ENCODE peak calls at places on chromosomes 4 and X, in five cellular contexts. One of them, this sample, is unnamed.

GRCh38 chrX:39787999-39788398 is 309.8 kb downstream of the BCOR start:
- DNase-seq in mesenchymal stem cell: no peak
- DNase-seq in IMR-90: no peak
- DNase-seq in H1: no peak
- DNase-seq in trophoblast cell: no peak
- DNase-seq in this sample: no peak

GRCh38 chr4:112546476-112546875 is 30.5 kb upstream of the NEUROG2 start:
- DNase-seq in H1: no peak
- DNase-seq in trophoblast cell: no peak
- DNase-seq in IMR-90: no peak
- DNase-seq in mesenchymal stem cell: no peak
- DNase-seq in this sample: no peak

GRCh38 chr4:56655627-56656345 is 25.3 kb downstream of the HOPX start:
- DNase-seq in trophoblast cell: no peak
- DNase-seq in mesenchymal stem cell: no peak
- DNase-seq in H1: peak; percentile 62
- DNase-seq in IMR-90: no peak
- DNase-seq in this sample: no peak

GRCh38 chr4:132646186-132646585 is 502.9 kb upstream of the PCDH10 start:
- DNase-seq in trophoblast cell: no peak
- DNase-seq in H1: no peak
- DNase-seq in IMR-90: no peak
- DNase-seq in mesenchymal stem cell: no peak
- DNase-seq in this sample: no peak

GRCh38 chrX:11787564-11787963 is 29.5 kb downstream of the MSL3 start:
- DNase-seq in mesenchymal stem cell: peak; percentile 26
- DNase-seq in trophoblast cell: peak; percentile 1
- DNase-seq in H1: peak; percentile 80
- DNase-seq in IMR-90: peak; percentile 33
- DNase-seq in this sample: peak; percentile 92

GRCh38 chrX:128754130-128754529 is 701.9 kb upstream of the ACTRT1 start:
- DNase-seq in trophoblast cell: no peak
- DNase-seq in mesenchymal stem cell: no peak
- DNase-seq in IMR-90: no peak
- DNase-seq in H1: no peak
- DNase-seq in this sample: no peak

GRCh38 chrX:38347136-38347535 is 5.3 kb upstream of the OTC start:
- DNase-seq in IMR-90: peak; percentile 52
- DNase-seq in trophoblast cell: peak; percentile 1
- DNase-seq in mesenchymal stem cell: peak; percentile 73
- DNase-seq in H1: no peak
- DNase-seq in this sample: no peak

GRCh38 chr4:102829803-102830202 is 2.5 kb upstream of the UBE2D3 start:
- DNase-seq in H1: no peak
- DNase-seq in mesenchymal stem cell: no peak
- DNase-seq in trophoblast cell: no peak
- DNase-seq in IMR-90: no peak
- DNase-seq in this sample: no peak

GRCh38 chr4:54897590-54897989 is 227.8 kb downstream of the KDR start:
- DNase-seq in IMR-90: peak; percentile 74
- DNase-seq in H1: no peak
- DNase-seq in trophoblast cell: no peak
- DNase-seq in mesenchymal stem cell: no peak
- DNase-seq in this sample: no peak

GRCh38 chr4:88005086-88005485 is 2.3 kb upstream of the PKD2 start:
- DNase-seq in H1: no peak
- DNase-seq in mesenchymal stem cell: no peak
- DNase-seq in trophoblast cell: peak; percentile 43
- DNase-seq in IMR-90: peak; percentile 31
- DNase-seq in this sample: no peak

GRCh38 chr4:6121941-6122340 is 78.4 kb downstream of the JAKMIP1 start:
- DNase-seq in trophoblast cell: no peak
- DNase-seq in H1: no peak
- DNase-seq in IMR-90: no peak
- DNase-seq in mesenchymal stem cell: no peak
- DNase-seq in this sample: no peak

GRCh38 chrX:153765138-153766079 is 1.4 kb downstream of the PLXNB3 start:
- DNase-seq in H1: no peak
- DNase-seq in IMR-90: peak; percentile 5
- DNase-seq in trophoblast cell: no peak
- DNase-seq in mesenchymal stem cell: peak; percentile 28
- DNase-seq in this sample: peak; percentile 24

GRCh38 chrX:124940536-124940935 is 379.1 kb upstream of the TEX13C start:
- DNase-seq in H1: no peak
- DNase-seq in trophoblast cell: no peak
- DNase-seq in mesenchymal stem cell: no peak
- DNase-seq in IMR-90: no peak
- DNase-seq in this sample: no peak

GRCh38 chr4:156774422-156774821 is 197.2 kb downstream of the PDGFC start:
- DNase-seq in IMR-90: peak; percentile 96
- DNase-seq in H1: no peak
- DNase-seq in mesenchymal stem cell: peak; percentile 94
- DNase-seq in trophoblast cell: peak; percentile 2
- DNase-seq in this sample: no peak

GRCh38 chr4:180832086-180832485 is 1411.1 kb upstream of the TENM3 start:
- DNase-seq in mesenchymal stem cell: peak; percentile 28
- DNase-seq in H1: no peak
- DNase-seq in IMR-90: no peak
- DNase-seq in trophoblast cell: no peak
- DNase-seq in this sample: no peak

GRCh38 chr4:101348367-101348827 is 1.1 kb upstream of the PPP3CA start:
- DNase-seq in trophoblast cell: peak; percentile 12
- DNase-seq in H1: peak; percentile 73
- DNase-seq in IMR-90: peak; percentile 17
- DNase-seq in mesenchymal stem cell: no peak
- DNase-seq in this sample: no peak

GRCh38 chr4:119315036-119315435 is 6.9 kb downstream of the FABP2 start:
- DNase-seq in trophoblast cell: no peak
- DNase-seq in H1: no peak
- DNase-seq in mesenchymal stem cell: no peak
- DNase-seq in IMR-90: peak; percentile 12
- DNase-seq in this sample: no peak

GRCh38 chr4:167020410-167020809 is 213.9 kb downstream of the SPOCK3 start:
- DNase-seq in IMR-90: no peak
- DNase-seq in H1: no peak
- DNase-seq in trophoblast cell: no peak
- DNase-seq in mesenchymal stem cell: peak; percentile 18
- DNase-seq in this sample: peak; percentile 46

GRCh38 chr4:66331761-66332160 is 661.5 kb upstream of the EPHA5 start:
- DNase-seq in IMR-90: no peak
- DNase-seq in H1: no peak
- DNase-seq in mesenchymal stem cell: no peak
- DNase-seq in trophoblast cell: no peak
- DNase-seq in this sample: no peak

GRCh38 chr4:30181918-30182317 is 538.3 kb upstream of the PCDH7 start:
- DNase-seq in H1: no peak
- DNase-seq in trophoblast cell: no peak
- DNase-seq in IMR-90: no peak
- DNase-seq in mesenchymal stem cell: no peak
- DNase-seq in this sample: no peak

GRCh38 chr4:8912089-8912455 is 40.4 kb upstream of the HMX1 start:
- DNase-seq in trophoblast cell: no peak
- DNase-seq in mesenchymal stem cell: no peak
- DNase-seq in IMR-90: no peak
- DNase-seq in H1: peak; percentile 39
- DNase-seq in this sample: no peak

GRCh38 chr4:77699731-77700210 is 94.2 kb downstream of the CXCL13 start:
- DNase-seq in mesenchymal stem cell: peak; percentile 94
- DNase-seq in H1: no peak
- DNase-seq in IMR-90: peak; percentile 93
- DNase-seq in trophoblast cell: peak; percentile 46
- DNase-seq in this sample: peak; percentile 62

GRCh38 chr4:183469936-183470335 is 25.5 kb downstream of the CDKN2AIP start:
- DNase-seq in H1: no peak
- DNase-seq in mesenchymal stem cell: peak; percentile 10
- DNase-seq in IMR-90: peak; percentile 61
- DNase-seq in trophoblast cell: no peak
- DNase-seq in this sample: no peak

GRCh38 chr4:11130195-11130975 is 298.3 kb downstream of the HS3ST1 start:
- DNase-seq in H1: no peak
- DNase-seq in IMR-90: peak; percentile 8
- DNase-seq in trophoblast cell: peak; percentile 80
- DNase-seq in mesenchymal stem cell: peak; percentile 51
- DNase-seq in this sample: no peak

GRCh38 chr4:114326358-114326757 is 272.2 kb upstream of the UGT8 start:
- DNase-seq in IMR-90: no peak
- DNase-seq in H1: no peak
- DNase-seq in trophoblast cell: no peak
- DNase-seq in mesenchymal stem cell: no peak
- DNase-seq in this sample: no peak

GRCh38 chr4:16056681-16057400 is 27.0 kb downstream of the PROM1 start:
- DNase-seq in mesenchymal stem cell: peak; percentile 17
- DNase-seq in trophoblast cell: no peak
- DNase-seq in H1: no peak
- DNase-seq in IMR-90: no peak
- DNase-seq in this sample: no peak

GRCh38 chr4:4437798-4438470 is 51.0 kb downstream of the NSG1 start:
- DNase-seq in IMR-90: no peak
- DNase-seq in trophoblast cell: no peak
- DNase-seq in mesenchymal stem cell: no peak
- DNase-seq in H1: no peak
- DNase-seq in this sample: no peak

GRCh38 chr4:130359537-130359936 is 1263.6 kb downstream of the C4orf33 start:
- DNase-seq in H1: no peak
- DNase-seq in trophoblast cell: no peak
- DNase-seq in mesenchymal stem cell: peak; percentile 21
- DNase-seq in IMR-90: peak; percentile 35
- DNase-seq in this sample: no peak

DNA sequence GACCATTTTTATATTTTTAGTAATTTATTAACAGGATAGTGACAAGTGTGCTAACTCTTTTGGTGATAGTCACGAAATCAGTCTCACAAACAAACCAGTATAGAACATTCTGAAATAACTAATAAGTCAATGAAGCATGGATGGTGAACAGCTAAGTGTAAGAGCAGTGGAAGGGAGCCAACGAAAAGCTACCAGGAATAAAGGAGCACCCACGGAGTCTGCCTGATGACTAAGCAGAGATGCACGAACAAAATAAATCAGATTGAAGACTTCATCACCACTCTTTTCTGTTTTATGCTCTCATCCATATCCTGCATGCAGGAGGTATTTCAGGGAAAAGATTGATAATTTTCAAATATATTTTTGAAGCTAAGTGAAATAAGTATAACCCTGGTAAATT is 891.1 kb upstream of the HS3ST1 start:
- DNase-seq in trophoblast cell: no peak
- DNase-seq in mesenchymal stem cell: no peak
- DNase-seq in IMR-90: no peak
- DNase-seq in H1: no peak
- DNase-seq in this sample: no peak
- H3K4me1 ChIP-seq in trophoblast cell: no peaks in the 10 kb centered on the region
- H3K4me1 ChIP-seq in mesenchymal stem cell: no peaks in the 10 kb centered on the region
- H3K4me1 ChIP-seq in IMR-90: no peaks in the 10 kb centered on the region
- H3K4me1 ChIP-seq in H1: no peaks in the 10 kb centered on the region
- H3K4me1 ChIP-seq in this sample: no peaks in the 10 kb centered on the region

GRCh38 chr4:146245899-146246298 is 31.6 kb downstream of the REELD1 start:
- DNase-seq in trophoblast cell: no peak
- DNase-seq in mesenchymal stem cell: no peak
- DNase-seq in IMR-90: no peak
- DNase-seq in H1: no peak
- DNase-seq in this sample: no peak
- H3K18ac ChIP-seq in trophoblast cell: no peak overlapping the region
- H3K18ac ChIP-seq in mesenchymal stem cell: no peak overlapping the region
- H3K18ac ChIP-seq in IMR-90: no peak overlapping the region
- H3K18ac ChIP-seq in H1: no peak overlapping the region
- H3K18ac ChIP-seq in this sample: no peak overlapping the region

GRCh38 chr4:722851-723360 is 17.3 kb downstream of the PCGF3 start:
- DNase-seq in mesenchymal stem cell: no peak
- DNase-seq in IMR-90: no peak
- DNase-seq in H1: no peak
- DNase-seq in trophoblast cell: no peak
- DNase-seq in this sample: no peak
- H3K79me1 ChIP-seq in mesenchymal stem cell: peaks cover 12% of the 10 kb centered on the region
- H3K79me1 ChIP-seq in IMR-90: peaks cover 61% of the 10 kb centered on the region
- H3K79me1 ChIP-seq in H1: peaks cover 36% of the 10 kb centered on the region
- H3K79me1 ChIP-seq in trophoblast cell: no peaks in the 10 kb centered on the region
- H3K79me1 ChIP-seq in this sample: peaks cover 7% of the 10 kb centered on the region

GRCh38 chr4:73730292-73730691 is 10.1 kb upstream of the CXCL8 start:
- DNase-seq in trophoblast cell: no peak
- DNase-seq in IMR-90: no peak
- DNase-seq in H1: no peak
- DNase-seq in mesenchymal stem cell: peak; percentile 76
- DNase-seq in this sample: no peak
- H3K4me1 ChIP-seq in trophoblast cell: peaks cover 9% of the 10 kb centered on the region
- H3K4me1 ChIP-seq in IMR-90: peaks cover 12% of the 10 kb centered on the region
- H3K4me1 ChIP-seq in H1: no peaks in the 10 kb centered on the region
- H3K4me1 ChIP-seq in mesenchymal stem cell: peaks cover 4% of the 10 kb centered on the region
- H3K4me1 ChIP-seq in this sample: peaks cover 2% of the 10 kb centered on the region

GRCh38 chr4:83011779-83012630 is 1.4 kb upstream of the LIN54 start:
- DNase-seq in trophoblast cell: peak; percentile 62
- DNase-seq in IMR-90: peak; percentile 24
- DNase-seq in H1: peak; percentile 63
- DNase-seq in mesenchymal stem cell: peak; percentile 72
- DNase-seq in this sample: peak; percentile 34
- H3K18ac ChIP-seq in trophoblast cell: peak overlapping the region; percentile 52
- H3K18ac ChIP-seq in IMR-90: no peak overlapping the region
- H3K18ac ChIP-seq in H1: no peak overlapping the region
- H3K18ac ChIP-seq in mesenchymal stem cell: peak overlapping the region; percentile 12
- H3K18ac ChIP-seq in this sample: no peak overlapping the region

DNA sequence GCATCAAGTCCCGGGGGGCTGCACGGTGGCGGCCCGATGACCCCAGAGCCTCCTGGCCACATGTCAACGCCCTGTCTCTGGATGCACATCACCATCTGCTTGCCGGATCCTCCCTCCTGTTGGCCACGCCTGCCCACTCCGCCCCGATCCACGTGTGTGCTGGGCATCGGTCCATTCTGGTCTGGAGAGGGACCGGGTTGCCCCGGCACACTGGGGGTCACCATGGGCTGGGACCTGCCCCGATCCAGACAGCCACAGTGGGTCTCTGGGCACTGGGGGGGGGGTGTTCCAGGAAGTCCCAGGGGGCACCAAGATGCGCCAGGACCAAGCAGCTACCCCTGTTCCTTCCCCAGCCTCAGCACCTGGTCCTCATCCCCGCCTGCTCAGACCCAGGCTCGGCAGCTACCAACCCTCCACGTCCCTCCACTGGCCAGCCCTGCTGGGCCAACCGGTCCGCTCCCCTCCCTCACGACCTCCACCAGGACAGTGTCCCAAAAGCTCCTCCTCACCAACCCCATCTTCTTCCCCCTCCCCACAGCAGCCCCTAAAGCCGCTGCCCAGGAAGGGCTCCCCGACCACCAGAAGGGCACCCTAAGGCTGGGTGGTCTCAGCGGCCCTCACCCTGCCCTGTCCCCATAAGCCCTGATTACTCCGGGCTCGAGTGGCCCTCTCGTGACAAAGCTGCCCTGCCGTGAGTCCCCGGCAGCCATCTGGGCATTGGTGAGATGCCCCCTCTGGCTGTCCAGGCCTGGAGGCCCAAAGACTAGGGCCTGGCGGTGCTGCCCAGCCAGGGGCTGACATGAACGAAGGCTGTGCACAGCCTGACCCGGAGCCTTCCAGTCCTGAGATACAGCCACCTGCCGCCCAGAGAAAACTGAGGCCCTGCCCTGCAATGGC is 4.6 kb downstream of the CTBP1 start:
- DNase-seq in IMR-90: no peak
- DNase-seq in H1: peak; percentile 22
- DNase-seq in mesenchymal stem cell: no peak
- DNase-seq in trophoblast cell: no peak
- DNase-seq in this sample: no peak
- H3K79me1 ChIP-seq in IMR-90: peaks cover 55% of the 10 kb centered on the region
- H3K79me1 ChIP-seq in H1: peaks cover 28% of the 10 kb centered on the region
- H3K79me1 ChIP-seq in mesenchymal stem cell: no peaks in the 10 kb centered on the region
- H3K79me1 ChIP-seq in trophoblast cell: peaks cover 20% of the 10 kb centered on the region
- H3K79me1 ChIP-seq in this sample: peaks cover 8% of the 10 kb centered on the region